ENCODE peak calls at places on chromosome 17, in seven cellular contexts. T, Y, N, Z, M, Q and S are unnamed samples.
A peak's percentile ranks its signal among the peaks of the same experiment; 100 is the strongest.

GRCh38 chr17:45813051-45813731 is 29.1 kb downstream of the CRHR1 start:
- DNase-seq in Z (peak; percentile 91), M (no peak), Y (peak; percentile 3), T (no peak), N (no peak), Q (no peak), S (no peak)

GRCh38 chr17:80105762-80106161 is 4.4 kb downstream of the GAA start:
- DNase-seq in T (no peak), Q (no peak), Y (peak; percentile 24), Z (no peak), M (peak; percentile 82), N (peak; percentile 71), S (no peak)

GRCh38 chr17:68246271-68247028 is 1.4 kb upstream of the AMZ2 start:
- DNase-seq in N (no peak), T (no peak), Z (no peak), Q (no peak), M (no peak), Y (no peak), S (no peak)

GRCh38 chr17:67624886-67625656 is 92.7 kb upstream of the NOL11 start:
- DNase-seq in Z (no peak), Y (no peak), T (no peak), N (peak; percentile 40), M (no peak), Q (no peak), S (no peak)

GRCh38 chr17:55587608-55588139 is 76.4 kb upstream of the SMIM36 start:
- DNase-seq in Y (peak; percentile 51), T (no peak), Q (no peak), N (no peak), Z (no peak), M (no peak), S (peak; percentile 64)

GRCh38 chr17:68319420-68320162 is 28.3 kb downstream of the ARSG start:
- DNase-seq in N (no peak), Q (no peak), Y (no peak), M (no peak), Z (no peak), T (no peak), S (no peak)

GRCh38 chr17:10092595-10092994 is 105.8 kb downstream of the GAS7 start:
- DNase-seq in Q (no peak), T (no peak), N (no peak), Z (no peak), M (no peak), Y (no peak), S (no peak)

GRCh38 chr17:6523330-6523729 is 33.0 kb downstream of the PITPNM3 start:
- DNase-seq in Q (no peak), Z (no peak), N (no peak), T (no peak), Y (peak; percentile 21), M (no peak), S (no peak)

GRCh38 chr17:44672479-44673093 is 16.3 kb downstream of the MEIOC start:
- DNase-seq in T (no peak), Z (peak; percentile 3), M (no peak), Q (no peak), N (no peak), Y (peak; percentile 55), S (no peak)

GRCh38 chr17:12627177-12627629 is 38.5 kb upstream of the MYOCD start:
- DNase-seq in Y (peak; percentile 63), N (peak; percentile 31), Q (no peak), Z (no peak), M (no peak), T (no peak), S (peak; percentile 94)

GRCh38 chr17:15973016-15973415 is 26.5 kb downstream of the ZSWIM7 start:
- DNase-seq in N (no peak), M (no peak), Q (no peak), T (no peak), Y (no peak), Z (no peak), S (no peak)

GRCh38 chr17:49180303-49180702 is 30.1 kb downstream of the GNGT2 start:
- DNase-seq in N (peak; percentile 64), Y (peak; percentile 72), Z (peak; percentile 66), T (no peak), M (peak; percentile 85), Q (peak; percentile 54), S (no peak)

GRCh38 chr17:74860999-74861553 is 1.4 kb upstream of the GRIN2C start:
- DNase-seq in Z (peak; percentile 62), Y (no peak), N (no peak), T (no peak), M (peak; percentile 80), Q (no peak), S (no peak)

GRCh38 chr17:74861554-74862107 is 1.9 kb upstream of the GRIN2C start:
- DNase-seq in N (no peak), Z (no peak), Q (no peak), T (no peak), Y (no peak), M (peak; percentile 75), S (no peak)

GRCh38 chr17:74859439-74860228 is at the start of gene GRIN2C:
- DNase-seq in Q (peak; percentile 36), Y (no peak), T (no peak), Z (peak; percentile 52), N (no peak), M (no peak), S (no peak)

GRCh38 chr17:74858672-74859438 is 830 bp downstream of the GRIN2C start:
- DNase-seq in Y (no peak), Q (no peak), T (no peak), Z (no peak), M (no peak), N (no peak), S (no peak)

GRCh38 chr17:74860229-74860998 is 729 bp upstream of the GRIN2C start:
- DNase-seq in Y (no peak), Z (peak; percentile 30), M (no peak), Q (no peak), N (no peak), T (no peak), S (no peak)
- H3K4me3 ChIP-seq in Y (no peak overlapping the region), Z (peak overlapping the region; percentile 55), M (no peak overlapping the region), Q (no peak overlapping the region), N (no peak overlapping the region), T (no peak overlapping the region), S (no peak overlapping the region)

DNA sequence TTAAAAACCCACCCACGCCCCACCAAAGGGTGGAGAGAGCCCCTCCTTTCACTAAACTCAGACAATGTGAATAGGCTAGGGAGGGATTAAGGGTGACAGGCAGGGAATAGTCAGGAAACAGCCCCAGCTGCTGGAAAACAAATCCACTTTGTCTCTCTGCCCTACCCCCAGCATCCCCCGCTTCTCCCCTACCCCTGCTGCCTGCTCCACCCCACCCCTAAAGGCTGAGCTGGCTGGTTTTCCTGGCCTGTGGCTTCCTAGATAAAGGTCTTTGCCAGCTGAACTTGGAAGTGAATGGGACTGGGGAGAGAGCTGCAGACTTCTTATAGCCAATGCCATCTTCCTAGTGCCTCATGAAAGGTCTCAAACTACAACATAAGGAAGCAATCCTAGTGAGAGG is 15.0 kb downstream of the CAVIN1 start:
- DNase-seq in Z (no peak), Q (no peak), M (no peak), N (peak; percentile 92), Y (peak; percentile 69), T (no peak), S (no peak)
- H3K4me3 ChIP-seq in Z (no peak overlapping the region), Q (no peak overlapping the region), M (no peak overlapping the region), N (no peak overlapping the region), Y (no peak overlapping the region), T (no peak overlapping the region), S (no peak overlapping the region)

DNA sequence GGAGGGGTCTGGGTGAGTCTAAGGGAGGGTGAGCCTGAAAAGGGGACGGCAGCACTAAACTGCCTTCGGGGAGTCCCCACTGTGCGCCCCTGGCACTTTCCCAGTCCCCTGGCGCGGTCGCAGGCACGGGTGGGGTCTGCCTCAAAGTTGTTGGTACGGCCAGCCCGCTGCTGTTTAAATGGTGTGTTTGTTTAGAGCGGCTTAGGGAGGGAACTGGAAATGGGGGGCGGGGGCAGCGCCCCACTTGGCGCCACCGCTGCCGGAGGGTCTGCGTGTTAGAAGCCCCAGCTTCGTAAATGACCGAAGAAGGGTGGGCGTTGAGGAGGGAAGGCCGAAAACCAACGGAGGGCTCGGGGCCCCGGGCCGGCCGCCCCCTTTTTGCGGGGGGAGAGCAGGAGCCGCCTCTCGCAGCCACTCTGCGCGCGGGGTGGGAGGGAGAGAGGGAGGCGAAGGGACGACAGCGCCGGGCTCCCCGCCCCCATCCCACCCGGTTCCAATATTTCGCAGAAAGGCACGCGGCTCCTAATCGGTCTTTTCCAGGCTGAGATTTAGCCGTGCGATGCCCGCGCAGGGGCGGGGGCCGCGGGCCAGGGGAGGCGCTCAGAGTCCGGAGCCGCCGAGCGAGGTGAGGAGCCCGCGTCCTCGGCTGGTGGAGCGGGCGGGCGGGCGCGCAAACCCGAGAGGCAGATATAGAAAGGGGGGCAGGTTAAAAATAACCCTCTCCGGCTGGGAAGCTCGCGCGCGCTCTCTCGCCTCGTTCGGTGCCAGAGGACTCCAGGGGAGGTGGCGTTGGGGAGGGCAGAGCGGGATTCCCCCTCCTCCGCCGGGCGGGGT is 55.0 kb downstream of the SREBF1 start:
- DNase-seq in M (no peak), T (no peak), Y (peak; percentile 65), Q (peak; percentile 22), Z (peak; percentile 78), N (peak; percentile 97), S (peak; percentile 14)
- H3K4me3 ChIP-seq in M (peak overlapping the region; percentile 41), T (peak overlapping the region; percentile 51), Y (peak overlapping the region; percentile 22), Q (no peak overlapping the region), Z (peak overlapping the region; percentile 68), N (peak overlapping the region; percentile 81), S (peak overlapping the region; percentile 43)

GRCh38 chr17:2009737-2010136 is 15.4 kb downstream of the RTN4RL1 start:
- DNase-seq in Q (no peak), M (no peak), T (no peak), Z (no peak), Y (no peak), N (no peak), S (no peak)

GRCh38 chr17:2012499-2012898 is 12.6 kb downstream of the RTN4RL1 start:
- DNase-seq in Z (no peak), Y (no peak), T (no peak), N (no peak), Q (no peak), M (no peak), S (no peak)

GRCh38 chr17:2013994-2014317 is 11.2 kb downstream of the RTN4RL1 start:
- DNase-seq in M (no peak), T (no peak), Q (no peak), N (no peak), Z (no peak), Y (no peak), S (no peak)

GRCh38 chr17:2008332-2009126 is 16.6 kb downstream of the RTN4RL1 start:
- DNase-seq in N (no peak), T (no peak), Z (no peak), Q (no peak), Y (no peak), M (no peak), S (no peak)

DNA sequence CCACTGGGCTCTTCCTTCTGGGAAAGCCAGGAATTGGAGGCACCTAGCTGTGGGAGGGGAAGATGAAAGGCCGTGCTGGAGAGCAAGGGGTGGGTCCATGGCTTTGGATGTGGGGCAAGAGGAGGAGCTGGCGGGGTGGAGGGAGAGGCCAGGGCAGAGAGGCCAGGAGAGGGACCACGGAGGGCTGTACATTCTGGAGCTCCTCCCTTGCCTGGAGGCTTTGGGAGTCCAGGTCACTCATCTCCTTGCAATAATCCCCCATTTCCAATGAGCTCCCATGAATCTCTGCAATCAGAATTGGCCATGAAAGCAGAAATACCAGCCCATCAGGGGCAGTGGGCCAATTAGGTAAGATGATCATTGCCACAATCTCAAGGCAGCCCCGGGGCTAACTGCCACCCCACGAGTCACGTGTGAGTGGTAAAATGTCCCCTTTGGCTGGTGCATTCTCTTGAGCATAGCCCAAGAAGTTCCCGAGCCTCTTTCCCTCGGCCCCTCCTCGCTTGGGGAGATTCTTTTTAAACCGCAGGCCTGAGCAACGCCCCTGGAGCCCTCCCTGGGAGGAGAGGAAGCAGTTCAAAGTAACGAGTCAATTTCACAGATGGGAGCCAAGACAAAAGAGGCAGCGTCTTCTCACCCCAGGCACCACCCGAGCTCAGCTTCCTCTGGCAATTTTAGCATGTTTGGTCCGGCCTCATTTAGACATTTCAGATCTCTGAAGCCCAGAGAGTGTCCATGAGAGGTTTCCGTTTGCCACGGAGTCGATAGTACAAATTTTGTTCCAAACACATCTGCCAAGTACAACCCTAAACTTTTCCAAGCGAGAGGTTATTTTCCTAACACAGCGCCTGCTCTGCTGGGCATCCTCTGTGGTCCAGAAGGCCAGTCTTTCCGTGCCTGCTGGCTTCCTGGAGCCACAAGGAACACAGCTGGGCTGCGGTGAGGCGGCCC is 13.4 kb downstream of the RTN4RL1 start:
- DNase-seq in M (no peak), T (no peak), Q (no peak), N (no peak), Z (peak; percentile 55), Y (peak; percentile 65), S (no peak)
- H3K4me3 ChIP-seq in M (no peak overlapping the region), T (no peak overlapping the region), Q (no peak overlapping the region), N (peak overlapping the region; percentile 19), Z (peak overlapping the region; percentile 1), Y (no peak overlapping the region), S (no peak overlapping the region)